ENCODE peak calls at places on chromosomes 3 and 15, in seven cellular contexts. E is CD8-positive, alpha-beta T cell; V is lower leg skin; F is esophagus squamous epithelium; Q is heart right ventricle; T is AG09309; R is suprapubic skin. C is an unnamed sample.
A peak's percentile ranks its signal among the peaks of the same experiment; 100 is the strongest.

GRCh38 chr3:45272411-45272810 is 46.3 kb upstream of the TMEM158 start:
- DNase-seq in V (no peak), Q (no peak), T (no peak), E (no peak), F (no peak), R (no peak), C (no peak)

GRCh38 chr3:14351617-14352001 is 50.8 kb upstream of the SLC6A6 start:
- DNase-seq in E (no peak), V (no peak), F (no peak), R (no peak), T (no peak), Q (no peak), C (no peak)

GRCh38 chr15:67736810-67737209 is 88.5 kb upstream of the SKOR1 start:
- DNase-seq in T (peak; percentile 4), E (no peak), V (no peak), F (no peak), R (no peak), Q (no peak), C (no peak)

GRCh38 chr15:31277335-31278055 is 49.1 kb upstream of the KLF13 start:
- DNase-seq in T (no peak), R (peak; percentile 57), E (no peak), V (no peak), Q (no peak), F (no peak), C (no peak)

GRCh38 chr15:100671858-100672543 is 69.6 kb downstream of the ASB7 start:
- DNase-seq in E (no peak), V (no peak), F (no peak), Q (no peak), T (no peak), R (no peak), C (peak; percentile 75)

GRCh38 chr3:101629219-101629618 is 47.7 kb downstream of the ZBTB11 start:
- DNase-seq in F (no peak), Q (no peak), T (no peak), V (no peak), R (no peak), E (no peak), C (no peak)

GRCh38 chr3:182650568-182651128 is 142.7 kb upstream of the ATP11B start:
- DNase-seq in E (no peak), V (no peak), R (no peak), T (no peak), F (no peak), Q (no peak), C (no peak)

GRCh38 chr3:16849240-16849639 is 35.5 kb upstream of the PLCL2 start:
- DNase-seq in V (peak; percentile 43), Q (peak; percentile 31), T (no peak), E (peak; percentile 75), R (no peak), F (peak; percentile 6), C (peak; percentile 17)

DNA sequence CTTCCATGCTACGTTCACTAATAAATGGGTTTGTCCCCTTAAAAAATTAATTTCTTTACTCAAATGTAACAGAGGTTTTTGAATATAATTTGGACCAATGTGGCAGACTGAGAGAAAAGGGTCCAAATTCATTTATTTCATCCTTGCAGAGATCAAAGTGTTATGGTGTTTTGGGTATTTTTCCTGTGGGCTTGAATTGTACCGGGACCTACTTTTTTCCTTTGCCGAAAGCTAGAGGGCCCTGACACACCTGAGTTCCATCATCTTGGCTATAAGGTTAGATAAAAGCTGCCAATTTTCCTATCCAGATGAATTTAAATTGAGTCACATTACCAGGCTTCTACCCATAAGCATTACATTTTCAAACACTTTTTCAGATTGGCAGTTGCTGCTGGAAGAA is 893 bp downstream of the CCNB2 start:
- DNase-seq in T (no peak), R (no peak), E (no peak), F (no peak), Q (no peak), V (no peak), C (no peak)
- H3K4me3 ChIP-seq in T (peak overlapping the region; percentile 86), R (peak overlapping the region; percentile 78), E (no peak overlapping the region), F (peak overlapping the region; percentile 79), Q (no peak overlapping the region), V (peak overlapping the region; percentile 63), C (peak overlapping the region; percentile 98)

DNA sequence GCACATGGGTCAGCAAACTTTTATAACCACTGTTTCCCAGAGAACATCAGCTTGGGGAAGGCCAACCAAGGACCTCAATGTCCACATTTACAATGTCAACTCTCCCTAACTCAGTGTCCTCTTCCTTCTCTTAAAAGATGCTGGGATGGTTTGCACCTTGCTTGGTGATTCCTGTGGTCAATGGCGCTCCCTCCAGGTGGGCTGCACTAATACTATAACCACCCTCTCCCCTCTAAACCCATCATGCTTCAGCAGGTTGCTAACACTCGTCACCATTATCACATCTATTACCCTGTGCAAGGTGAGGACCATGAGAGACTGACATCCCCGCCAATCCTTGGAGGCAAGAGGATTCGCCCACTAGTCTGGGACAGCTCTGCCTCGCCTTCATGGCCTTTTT is 65.2 kb downstream of the FRMD5 start:
- DNase-seq in T (no peak), E (no peak), Q (no peak), R (no peak), F (no peak), V (no peak), C (no peak)
- TF ChIP-seq CTCF in T (no peak), E (no peak), Q (no peak), R (no peak), F (no peak), V (no peak), C (no peak)

GRCh38 chr3:156678216-156678615 is 3.8 kb downstream of the TIPARP start:
- DNase-seq in Q (no peak), F (no peak), T (no peak), E (no peak), R (no peak), V (no peak), C (no peak)
- H3K4me3 ChIP-seq in Q (no peak overlapping the region), F (no peak overlapping the region), T (peak overlapping the region; percentile 95), E (no peak overlapping the region), R (peak overlapping the region; percentile 80), V (no peak overlapping the region), C (no peak overlapping the region)

GRCh38 chr3:107512108-107512507 is 10.7 kb upstream of the BBX start:
- DNase-seq in V (no peak), E (no peak), R (no peak), Q (no peak), T (no peak), F (no peak), C (peak; percentile 28)
- TF ChIP-seq CTCF in V (no peak), E (no peak), R (no peak), Q (no peak), T (peak; percentile 7), F (no peak), C (peak; percentile 44)

DNA sequence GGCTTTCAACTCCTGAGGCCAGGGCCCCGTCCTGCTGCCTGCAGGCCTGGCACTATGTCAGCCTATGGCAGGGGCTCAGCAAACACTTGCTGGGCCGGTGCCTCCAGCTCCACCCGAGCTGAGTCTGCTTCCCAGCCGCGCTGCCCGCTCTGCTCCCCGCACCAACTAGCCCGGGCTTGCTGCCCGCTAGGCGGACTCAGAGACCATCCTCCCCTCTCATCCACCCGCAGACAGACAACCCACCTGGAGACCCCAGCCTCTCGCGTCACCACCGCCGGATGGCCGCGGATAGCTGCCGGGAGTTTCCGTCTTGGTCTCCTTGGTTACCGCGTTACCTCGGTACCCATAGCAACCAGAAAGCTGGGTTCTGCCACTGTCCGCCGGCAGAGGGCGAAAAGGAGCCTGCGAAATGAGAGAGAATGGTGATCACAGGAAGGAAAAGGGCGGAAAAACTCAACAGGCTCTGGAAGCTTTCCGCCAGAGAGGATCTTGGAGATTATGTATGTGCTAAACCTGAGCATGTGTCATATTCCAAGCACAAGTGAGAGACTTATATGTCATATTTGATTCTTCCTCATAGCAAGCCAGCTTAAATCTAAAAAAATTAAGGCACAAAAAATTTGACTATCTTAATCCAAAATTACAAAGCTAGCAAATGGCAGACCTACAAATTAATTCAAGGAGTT is at the start of gene ZBBX:
- DNase-seq in E (peak; percentile 81), F (peak; percentile 11), R (peak; percentile 80), T (peak; percentile 8), V (peak; percentile 82), Q (peak; percentile 81), C (peak; percentile 72)
- H3K4me3 ChIP-seq in E (peak within 1 kb of the TSS; percentile 46), F (peak within 1 kb of the TSS; percentile 63), R (peak within 1 kb of the TSS; percentile 40), T (peak within 1 kb of the TSS; percentile 58), V (no peak within 1 kb of the TSS), Q (peak within 1 kb of the TSS; percentile 23), C (peak within 1 kb of the TSS; percentile 55)

GRCh38 chr15:75928680-75929608 is 25.3 kb downstream of the FBXO22 start:
- DNase-seq in E (no peak), Q (no peak), F (no peak), T (no peak), V (no peak), R (no peak), C (peak; percentile 29)
- TF ChIP-seq CTCF in E (no peak), Q (no peak), F (no peak), T (peak; percentile 28), V (no peak), R (no peak), C (peak; percentile 40)

GRCh38 chr3:176909044-176909443 is 288.2 kb downstream of the TBL1XR1 start:
- DNase-seq in R (no peak), V (no peak), T (no peak), F (no peak), E (no peak), Q (no peak), C (no peak)

GRCh38 chr3:176906046-176906905 is 291.0 kb downstream of the TBL1XR1 start:
- DNase-seq in F (no peak), E (no peak), T (no peak), R (no peak), V (no peak), Q (no peak), C (peak; percentile 49)

GRCh38 chr3:176905331-176905730 is 292.0 kb downstream of the TBL1XR1 start:
- DNase-seq in E (no peak), R (no peak), T (no peak), V (no peak), F (no peak), Q (no peak), C (no peak)
- H3K4me3 ChIP-seq in E (no peak overlapping the region), R (no peak overlapping the region), T (no peak overlapping the region), V (no peak overlapping the region), F (no peak overlapping the region), Q (no peak overlapping the region), C (no peak overlapping the region)

C was measured in fibroblast of villous mesenchyme.